ENCODE peak calls at places on chromosomes 1 and 21, in ten cellular contexts. One of them, this sample, is unnamed.

GRCh38 chr1:117501275-117501674 is 104.6 kb upstream of the TENT5C start:
- DNase-seq in cardiac fibroblast: peak; percentile 67
- DNase-seq in adipocyte: peak; percentile 69
- DNase-seq in neural progenitor cell: no peak
- DNase-seq in lung: no peak
- DNase-seq in small intestine: no peak
- DNase-seq in right lobe of liver: no peak
- DNase-seq in Peyer's patch: no peak
- DNase-seq in astrocyte of the spinal cord: peak; percentile 70
- DNase-seq in aorta: no peak
- DNase-seq in this sample: no peak

GRCh38 chr1:48246727-48247126 is 24.2 kb downstream of the SLC5A9 start:
- DNase-seq in cardiac fibroblast: no peak
- DNase-seq in adipocyte: no peak
- DNase-seq in neural progenitor cell: no peak
- DNase-seq in lung: peak; percentile 57
- DNase-seq in small intestine: peak; percentile 91
- DNase-seq in right lobe of liver: no peak
- DNase-seq in Peyer's patch: no peak
- DNase-seq in astrocyte of the spinal cord: no peak
- DNase-seq in aorta: no peak
- DNase-seq in this sample: no peak

GRCh38 chr1:21299780-21300395 is 9.6 kb upstream of the ECE1 start:
- DNase-seq in cardiac fibroblast: no peak
- DNase-seq in adipocyte: no peak
- DNase-seq in neural progenitor cell: no peak
- DNase-seq in lung: no peak
- DNase-seq in small intestine: no peak
- DNase-seq in right lobe of liver: no peak
- DNase-seq in Peyer's patch: no peak
- DNase-seq in astrocyte of the spinal cord: no peak
- DNase-seq in aorta: no peak
- DNase-seq in this sample: no peak

GRCh38 chr1:161905269-161905884 is 118.3 kb downstream of the OLFML2B start:
- DNase-seq in cardiac fibroblast: peak; percentile 59
- DNase-seq in adipocyte: no peak
- DNase-seq in neural progenitor cell: peak; percentile 48
- DNase-seq in lung: no peak
- DNase-seq in small intestine: peak; percentile 42
- DNase-seq in right lobe of liver: no peak
- DNase-seq in Peyer's patch: no peak
- DNase-seq in astrocyte of the spinal cord: no peak
- DNase-seq in aorta: no peak
- DNase-seq in this sample: no peak

GRCh38 chr1:104460880-104461279 is 711.2 kb downstream of the AMY1C start:
- DNase-seq in cardiac fibroblast: no peak
- DNase-seq in adipocyte: no peak
- DNase-seq in neural progenitor cell: no peak
- DNase-seq in lung: no peak
- DNase-seq in small intestine: no peak
- DNase-seq in right lobe of liver: no peak
- DNase-seq in Peyer's patch: no peak
- DNase-seq in astrocyte of the spinal cord: no peak
- DNase-seq in aorta: no peak
- DNase-seq in this sample: no peak

GRCh38 chr1:14937288-14937949 is 216.1 kb upstream of the TMEM51 start:
- DNase-seq in cardiac fibroblast: no peak
- DNase-seq in adipocyte: no peak
- DNase-seq in neural progenitor cell: no peak
- DNase-seq in lung: no peak
- DNase-seq in small intestine: no peak
- DNase-seq in right lobe of liver: no peak
- DNase-seq in Peyer's patch: no peak
- DNase-seq in astrocyte of the spinal cord: no peak
- DNase-seq in aorta: no peak
- DNase-seq in this sample: no peak

GRCh38 chr1:221611930-221612777 is 129.7 kb downstream of the DUSP10 start:
- DNase-seq in cardiac fibroblast: peak; percentile 80
- DNase-seq in adipocyte: peak; percentile 90
- DNase-seq in neural progenitor cell: no peak
- DNase-seq in lung: peak; percentile 45
- DNase-seq in small intestine: no peak
- DNase-seq in right lobe of liver: no peak
- DNase-seq in Peyer's patch: no peak
- DNase-seq in astrocyte of the spinal cord: peak; percentile 88
- DNase-seq in aorta: peak; percentile 74
- DNase-seq in this sample: peak; percentile 21

GRCh38 chr1:5424802-5425201 is 567.4 kb downstream of the NPHP4 start:
- DNase-seq in cardiac fibroblast: no peak
- DNase-seq in adipocyte: no peak
- DNase-seq in neural progenitor cell: peak; percentile 48
- DNase-seq in lung: no peak
- DNase-seq in small intestine: no peak
- DNase-seq in right lobe of liver: no peak
- DNase-seq in Peyer's patch: no peak
- DNase-seq in astrocyte of the spinal cord: no peak
- DNase-seq in aorta: no peak
- DNase-seq in this sample: no peak

GRCh38 chr1:43135857-43136781 is 36.0 kb downstream of the EBNA1BP2 start:
- DNase-seq in cardiac fibroblast: no peak
- DNase-seq in adipocyte: no peak
- DNase-seq in neural progenitor cell: no peak
- DNase-seq in lung: no peak
- DNase-seq in small intestine: no peak
- DNase-seq in right lobe of liver: no peak
- DNase-seq in Peyer's patch: no peak
- DNase-seq in astrocyte of the spinal cord: no peak
- DNase-seq in aorta: no peak
- DNase-seq in this sample: no peak

GRCh38 chr1:47175227-47175934 is 14.5 kb downstream of the PDZK1IP1 start:
- DNase-seq in cardiac fibroblast: peak; percentile 72
- DNase-seq in adipocyte: peak; percentile 78
- DNase-seq in neural progenitor cell: peak; percentile 66
- DNase-seq in lung: peak; percentile 59
- DNase-seq in small intestine: peak; percentile 59
- DNase-seq in right lobe of liver: no peak
- DNase-seq in Peyer's patch: no peak
- DNase-seq in astrocyte of the spinal cord: peak; percentile 51
- DNase-seq in aorta: peak; percentile 62
- DNase-seq in this sample: peak; percentile 74

GRCh38 chr1:31782066-31782762 is 18.1 kb upstream of the ADGRB2 start:
- DNase-seq in cardiac fibroblast: no peak
- DNase-seq in adipocyte: no peak
- DNase-seq in neural progenitor cell: peak; percentile 74
- DNase-seq in lung: no peak
- DNase-seq in small intestine: no peak
- DNase-seq in right lobe of liver: peak; percentile 20
- DNase-seq in Peyer's patch: no peak
- DNase-seq in astrocyte of the spinal cord: no peak
- DNase-seq in aorta: peak; percentile 36
- DNase-seq in this sample: no peak

GRCh38 chr1:119116725-119117124 is 23.7 kb downstream of the WARS2 start:
- DNase-seq in cardiac fibroblast: peak; percentile 18
- DNase-seq in adipocyte: no peak
- DNase-seq in neural progenitor cell: no peak
- DNase-seq in lung: no peak
- DNase-seq in small intestine: no peak
- DNase-seq in right lobe of liver: no peak
- DNase-seq in Peyer's patch: no peak
- DNase-seq in astrocyte of the spinal cord: no peak
- DNase-seq in aorta: no peak
- DNase-seq in this sample: no peak

GRCh38 chr1:151779852-151780251 is 10.4 kb downstream of the TDRKH start:
- DNase-seq in cardiac fibroblast: no peak
- DNase-seq in adipocyte: no peak
- DNase-seq in neural progenitor cell: no peak
- DNase-seq in lung: no peak
- DNase-seq in small intestine: no peak
- DNase-seq in right lobe of liver: no peak
- DNase-seq in Peyer's patch: no peak
- DNase-seq in astrocyte of the spinal cord: no peak
- DNase-seq in aorta: no peak
- DNase-seq in this sample: no peak

GRCh38 chr1:110746644-110747259 is 72.0 kb upstream of the KCNA3 start:
- DNase-seq in cardiac fibroblast: peak; percentile 59
- DNase-seq in adipocyte: peak; percentile 66
- DNase-seq in neural progenitor cell: peak; percentile 84
- DNase-seq in lung: no peak
- DNase-seq in small intestine: peak; percentile 10
- DNase-seq in right lobe of liver: no peak
- DNase-seq in Peyer's patch: peak; percentile 19
- DNase-seq in astrocyte of the spinal cord: peak; percentile 38
- DNase-seq in aorta: no peak
- DNase-seq in this sample: peak; percentile 18

GRCh38 chr1:51669191-51669590 is 52.3 kb downstream of the OSBPL9 start:
- DNase-seq in cardiac fibroblast: no peak
- DNase-seq in adipocyte: no peak
- DNase-seq in neural progenitor cell: no peak
- DNase-seq in lung: no peak
- DNase-seq in small intestine: no peak
- DNase-seq in right lobe of liver: no peak
- DNase-seq in Peyer's patch: no peak
- DNase-seq in astrocyte of the spinal cord: no peak
- DNase-seq in aorta: no peak
- DNase-seq in this sample: no peak

GRCh38 chr1:221487781-221488520 is 253.9 kb downstream of the DUSP10 start:
- DNase-seq in cardiac fibroblast: peak; percentile 85
- DNase-seq in adipocyte: peak; percentile 88
- DNase-seq in neural progenitor cell: no peak
- DNase-seq in lung: no peak
- DNase-seq in small intestine: no peak
- DNase-seq in right lobe of liver: no peak
- DNase-seq in Peyer's patch: no peak
- DNase-seq in astrocyte of the spinal cord: peak; percentile 58
- DNase-seq in aorta: no peak
- DNase-seq in this sample: no peak

GRCh38 chr1:118101445-118101844 is 83.6 kb downstream of the SPAG17 start:
- DNase-seq in cardiac fibroblast: no peak
- DNase-seq in adipocyte: no peak
- DNase-seq in neural progenitor cell: no peak
- DNase-seq in lung: no peak
- DNase-seq in small intestine: peak; percentile 44
- DNase-seq in right lobe of liver: no peak
- DNase-seq in Peyer's patch: no peak
- DNase-seq in astrocyte of the spinal cord: peak; percentile 4
- DNase-seq in aorta: no peak
- DNase-seq in this sample: no peak

GRCh38 chr1:116375884-116376733 is 3.1 kb downstream of the ATP1A1 start:
- DNase-seq in cardiac fibroblast: peak; percentile 93
- DNase-seq in adipocyte: peak; percentile 80
- DNase-seq in neural progenitor cell: peak; percentile 44
- DNase-seq in lung: peak; percentile 84
- DNase-seq in small intestine: peak; percentile 96
- DNase-seq in right lobe of liver: peak; percentile 85
- DNase-seq in Peyer's patch: peak; percentile 62
- DNase-seq in astrocyte of the spinal cord: peak; percentile 88
- DNase-seq in aorta: peak; percentile 90
- DNase-seq in this sample: peak; percentile 66

GRCh38 chr1:42844592-42845140 is 1.7 kb upstream of the ZNF691 start:
- DNase-seq in cardiac fibroblast: peak; percentile 65
- DNase-seq in adipocyte: peak; percentile 36
- DNase-seq in neural progenitor cell: no peak
- DNase-seq in lung: no peak
- DNase-seq in small intestine: no peak
- DNase-seq in right lobe of liver: no peak
- DNase-seq in Peyer's patch: no peak
- DNase-seq in astrocyte of the spinal cord: no peak
- DNase-seq in aorta: no peak
- DNase-seq in this sample: no peak

GRCh38 chr1:223708001-223708359 is 4.4 kb upstream of the CAPN2 start:
- DNase-seq in cardiac fibroblast: no peak
- DNase-seq in adipocyte: no peak
- DNase-seq in neural progenitor cell: no peak
- DNase-seq in lung: no peak
- DNase-seq in small intestine: peak; percentile 71
- DNase-seq in right lobe of liver: peak; percentile 64
- DNase-seq in Peyer's patch: no peak
- DNase-seq in astrocyte of the spinal cord: no peak
- DNase-seq in aorta: no peak
- DNase-seq in this sample: no peak
- H3K4me3 ChIP-seq in cardiac fibroblast: no peak overlapping the region
- H3K4me3 ChIP-seq in adipocyte: peak overlapping the region; percentile 66
- H3K4me3 ChIP-seq in neural progenitor cell: no peak overlapping the region
- H3K4me3 ChIP-seq in lung: no peak overlapping the region
- H3K4me3 ChIP-seq in small intestine: no peak overlapping the region
- H3K4me3 ChIP-seq in right lobe of liver: no peak overlapping the region
- H3K4me3 ChIP-seq in Peyer's patch: no peak overlapping the region
- H3K4me3 ChIP-seq in astrocyte of the spinal cord: no peak overlapping the region
- H3K4me3 ChIP-seq in aorta: no peak overlapping the region
- H3K4me3 ChIP-seq in this sample: no peak overlapping the region

GRCh38 chr21:42654913-42655796 is 1.7 kb downstream of the PDE9A start:
- DNase-seq in cardiac fibroblast: no peak
- DNase-seq in adipocyte: no peak
- DNase-seq in neural progenitor cell: no peak
- DNase-seq in lung: no peak
- DNase-seq in small intestine: no peak
- DNase-seq in right lobe of liver: peak; percentile 41
- DNase-seq in Peyer's patch: no peak
- DNase-seq in astrocyte of the spinal cord: no peak
- DNase-seq in aorta: no peak
- DNase-seq in this sample: no peak
- H3K4me3 ChIP-seq in cardiac fibroblast: no peak overlapping the region
- H3K4me3 ChIP-seq in adipocyte: no peak overlapping the region
- H3K4me3 ChIP-seq in neural progenitor cell: peak overlapping the region; percentile 96
- H3K4me3 ChIP-seq in lung: no peak overlapping the region
- H3K4me3 ChIP-seq in small intestine: no peak overlapping the region
- H3K4me3 ChIP-seq in right lobe of liver: no peak overlapping the region
- H3K4me3 ChIP-seq in Peyer's patch: peak overlapping the region; percentile 61
- H3K4me3 ChIP-seq in astrocyte of the spinal cord: no peak overlapping the region
- H3K4me3 ChIP-seq in aorta: no peak overlapping the region
- H3K4me3 ChIP-seq in this sample: peak overlapping the region; percentile 45

DNA sequence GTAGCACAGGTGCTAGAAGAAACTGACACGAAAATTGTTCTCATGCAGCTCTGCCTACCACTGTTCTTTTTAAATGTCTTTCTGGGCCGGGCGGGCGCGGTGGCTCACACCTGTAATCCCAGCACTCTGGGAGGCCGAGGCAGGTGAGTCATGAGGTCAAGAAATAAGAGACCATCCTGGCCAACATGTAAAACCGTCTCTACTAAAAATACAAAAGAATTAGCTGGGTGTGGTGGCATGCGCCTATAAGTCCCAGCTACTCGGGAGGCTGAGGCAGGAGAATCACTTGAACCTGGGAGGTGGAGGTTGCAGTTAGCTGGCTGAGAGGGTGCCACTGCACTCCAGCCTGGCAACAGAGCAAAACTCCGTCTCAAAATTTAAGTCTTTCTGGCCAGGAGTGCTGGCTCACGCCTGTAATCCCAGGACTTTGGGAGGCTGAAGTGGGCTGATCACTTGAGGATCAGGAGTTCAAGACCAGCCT is 947 bp upstream of the RIT1 start:
- DNase-seq in cardiac fibroblast: no peak
- DNase-seq in adipocyte: no peak
- DNase-seq in neural progenitor cell: no peak
- DNase-seq in lung: no peak
- DNase-seq in small intestine: no peak
- DNase-seq in right lobe of liver: no peak
- DNase-seq in Peyer's patch: no peak
- DNase-seq in astrocyte of the spinal cord: no peak
- DNase-seq in aorta: no peak
- DNase-seq in this sample: no peak
- H3K4me3 ChIP-seq in cardiac fibroblast: no peak overlapping the region
- H3K4me3 ChIP-seq in adipocyte: peak overlapping the region; percentile 88
- H3K4me3 ChIP-seq in neural progenitor cell: no peak overlapping the region
- H3K4me3 ChIP-seq in lung: no peak overlapping the region
- H3K4me3 ChIP-seq in small intestine: no peak overlapping the region
- H3K4me3 ChIP-seq in right lobe of liver: no peak overlapping the region
- H3K4me3 ChIP-seq in Peyer's patch: no peak overlapping the region
- H3K4me3 ChIP-seq in astrocyte of the spinal cord: no peak overlapping the region
- H3K4me3 ChIP-seq in aorta: no peak overlapping the region
- H3K4me3 ChIP-seq in this sample: no peak overlapping the region

GRCh38 chr21:15059397-15059796 is 5.4 kb downstream of the NRIP1 start:
- DNase-seq in cardiac fibroblast: no peak
- DNase-seq in adipocyte: no peak
- DNase-seq in neural progenitor cell: no peak
- DNase-seq in lung: no peak
- DNase-seq in small intestine: no peak
- DNase-seq in right lobe of liver: no peak
- DNase-seq in Peyer's patch: no peak
- DNase-seq in astrocyte of the spinal cord: no peak
- DNase-seq in aorta: no peak
- DNase-seq in this sample: no peak
- H3K4me3 ChIP-seq in cardiac fibroblast: no peak overlapping the region
- H3K4me3 ChIP-seq in adipocyte: peak overlapping the region; percentile 74
- H3K4me3 ChIP-seq in neural progenitor cell: no peak overlapping the region
- H3K4me3 ChIP-seq in lung: no peak overlapping the region
- H3K4me3 ChIP-seq in small intestine: no peak overlapping the region
- H3K4me3 ChIP-seq in right lobe of liver: no peak overlapping the region
- H3K4me3 ChIP-seq in Peyer's patch: no peak overlapping the region
- H3K4me3 ChIP-seq in astrocyte of the spinal cord: no peak overlapping the region
- H3K4me3 ChIP-seq in aorta: no peak overlapping the region
- H3K4me3 ChIP-seq in this sample: no peak overlapping the region

This sample was measured in tibial nerve.